ENCODE peak calls at places on chromosomes 3 and 15, in four cellular contexts. B is H9, G is mesenchymal stem cell, E is PC-3. S is an unnamed sample.

GRCh38 chr15:62110000-62110851 is 43.4 kb downstream of the C2CD4A start:
- DNase-seq in G (peak), B (no peak), E (peak), S (peak)

GRCh38 chr15:100703032-100703578 is 100.7 kb downstream of the ASB7 start:
- DNase-seq in E (peak), B (no peak), G (peak), S (peak)

GRCh38 chr15:51022206-51022605 is 72.5 kb downstream of the TNFAIP8L3 start:
- DNase-seq in B (no peak), E (no peak), G (no peak), S (no peak)

GRCh38 chr3:194201953-194202666 is 66.2 kb downstream of the HES1 start:
- DNase-seq in E (no peak), G (no peak), B (no peak), S (peak)

GRCh38 chr3:66588340-66588847 is 87.6 kb upstream of the LRIG1 start:
- DNase-seq in B (no peak), E (peak), G (peak), S (no peak)

GRCh38 chr3:50297896-50298725 is 1.1 kb downstream of the HYAL3 start:
- DNase-seq in B (no peak), E (no peak), G (peak), S (peak)

GRCh38 chr3:136624894-136625815 is 127.0 kb downstream of the STAG1 start:
- DNase-seq in B (no peak), G (no peak), E (peak), S (no peak)

GRCh38 chr3:197298858-197299854 is 744 bp upstream of the DLG1 start:
- DNase-seq in B (peak), G (peak), E (peak), S (peak)

GRCh38 chr3:40267940-40268707 is 41.4 kb upstream of the EIF1B start:
- DNase-seq in E (no peak), G (no peak), B (no peak), S (no peak)

GRCh38 chr3:33004205-33004604 is 52.8 kb downstream of the CCR4 start:
- DNase-seq in B (no peak), G (no peak), E (no peak), S (no peak)

GRCh38 chr3:69006083-69006482 is 7.4 kb downstream of the EOGT start:
- DNase-seq in B (no peak), G (no peak), E (no peak), S (no peak)

GRCh38 chr15:45425135-45425534 is 46.8 kb upstream of the GATM start:
- DNase-seq in B (no peak), G (peak), E (peak), S (no peak)

GRCh38 chr15:39692464-39693327 is 89.9 kb downstream of the FSIP1 start:
- DNase-seq in B (peak), G (no peak), E (no peak), S (no peak)

GRCh38 chr3:141280086-141280485 is 48.5 kb downstream of the PXYLP1 start:
- DNase-seq in B (no peak), E (no peak), G (peak), S (no peak)

GRCh38 chr3:36192901-36193300 is 187.4 kb upstream of the STAC start:
- DNase-seq in G (no peak), E (no peak), B (no peak), S (no peak)

GRCh38 chr3:65146149-65146548 is 458.3 kb upstream of the ADAMTS9 start:
- DNase-seq in G (peak), B (peak), E (peak), S (no peak)

GRCh38 chr3:51568041-51568440 is 29.5 kb downstream of the RAD54L2 start:
- DNase-seq in E (no peak), G (no peak), B (no peak), S (no peak)

GRCh38 chr3:134355416-134355815 is 18.8 kb downstream of the AMOTL2 start:
- DNase-seq in B (no peak), E (no peak), G (no peak), S (peak)

GRCh38 chr15:86591994-86592746 is 512.5 kb downstream of the AGBL1 start:
- DNase-seq in E (no peak), G (no peak), B (no peak), S (no peak)

GRCh38 chr3:196193037-196193737 is 18.0 kb downstream of the ZDHHC19 start:
- DNase-seq in B (no peak), E (no peak), G (no peak), S (peak)

GRCh38 chr3:194198938-194199337 is 63.0 kb downstream of the HES1 start:
- DNase-seq in E (no peak), B (no peak), G (no peak), S (peak)

GRCh38 chr15:69668963-69669362 is 216.3 kb downstream of the RPLP1 start:
- DNase-seq in B (no peak), E (no peak), G (no peak), S (no peak)

GRCh38 chr3:102000620-102001209 is 151.4 kb downstream of the NFKBIZ start:
- DNase-seq in G (no peak), E (peak), B (no peak), S (no peak)

GRCh38 chr15:88331291-88331690 is 74.8 kb upstream of the NTRK3 start:
- DNase-seq in B (peak), G (no peak), E (peak), S (peak)

GRCh38 chr15:101068961-101069734 is 150.0 kb downstream of the LRRK1 start:
- DNase-seq in B (peak), E (no peak), G (peak), S (peak)

GRCh38 chr3:99918720-99919119 is 101.1 kb downstream of the CMSS1 start:
- DNase-seq in E (no peak), B (no peak), G (no peak), S (no peak)

GRCh38 chr3:132210476-132211346 is 106.5 kb upstream of the ACP3 start:
- DNase-seq in E (peak), G (no peak), B (peak), S (no peak)

GRCh38 chr3:160018959-160019358 is 30.3 kb downstream of the IL12A start:
- DNase-seq in E (no peak), B (no peak), G (no peak), S (no peak)
- H2AFZ ChIP-seq in E (no peak), B (no peak), G (no peak), S (no peak)

DNA sequence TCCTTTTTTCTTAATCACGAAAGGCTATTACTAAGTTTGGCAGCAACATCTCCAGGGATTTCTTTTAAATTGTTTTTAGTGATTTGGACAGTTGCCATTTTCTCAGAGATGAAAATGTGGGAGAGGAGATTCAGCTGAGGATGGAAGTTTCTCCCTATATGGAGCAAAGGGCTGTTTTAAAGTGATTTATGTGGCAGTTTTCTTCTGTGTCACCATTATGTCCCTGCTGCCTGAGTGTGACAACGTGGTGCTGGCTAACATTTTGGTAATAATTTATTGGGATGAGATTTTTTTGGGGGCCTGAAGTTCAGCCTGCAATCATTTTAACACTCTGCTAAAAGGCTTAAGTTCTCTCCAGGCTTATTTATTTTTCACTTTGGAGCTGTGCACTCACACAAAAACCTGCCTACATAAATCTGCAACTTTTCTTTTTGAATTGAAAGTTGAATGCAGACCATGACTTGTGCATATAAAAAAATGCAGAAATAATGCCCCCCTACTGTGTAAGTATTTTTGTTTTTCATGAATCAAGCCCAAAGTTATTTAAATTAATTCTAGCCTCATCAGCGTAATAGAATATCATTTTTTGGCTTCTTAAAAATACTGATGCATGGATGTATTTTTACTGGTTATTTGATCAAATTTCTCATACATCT is 210.9 kb downstream of the ZIC1 start:
- DNase-seq in E (no peak), B (no peak), G (no peak), S (no peak)
- H2AFZ ChIP-seq in E (no peak), B (no peak), G (no peak), S (no peak)

GRCh38 chr15:25683911-25684310 is 179.2 kb downstream of the ATP10A start:
- DNase-seq in E (no peak), B (no peak), G (no peak), S (peak)

GRCh38 chr15:25685216-25685569 is 177.9 kb downstream of the ATP10A start:
- DNase-seq in G (no peak), E (no peak), B (no peak), S (no peak)

GRCh38 chr15:25682349-25682748 is 180.8 kb downstream of the ATP10A start:
- DNase-seq in G (no peak), E (no peak), B (no peak), S (no peak)

GRCh38 chr15:25683415-25683814 is 179.7 kb downstream of the ATP10A start:
- DNase-seq in E (no peak), G (no peak), B (no peak), S (no peak)

DNA sequence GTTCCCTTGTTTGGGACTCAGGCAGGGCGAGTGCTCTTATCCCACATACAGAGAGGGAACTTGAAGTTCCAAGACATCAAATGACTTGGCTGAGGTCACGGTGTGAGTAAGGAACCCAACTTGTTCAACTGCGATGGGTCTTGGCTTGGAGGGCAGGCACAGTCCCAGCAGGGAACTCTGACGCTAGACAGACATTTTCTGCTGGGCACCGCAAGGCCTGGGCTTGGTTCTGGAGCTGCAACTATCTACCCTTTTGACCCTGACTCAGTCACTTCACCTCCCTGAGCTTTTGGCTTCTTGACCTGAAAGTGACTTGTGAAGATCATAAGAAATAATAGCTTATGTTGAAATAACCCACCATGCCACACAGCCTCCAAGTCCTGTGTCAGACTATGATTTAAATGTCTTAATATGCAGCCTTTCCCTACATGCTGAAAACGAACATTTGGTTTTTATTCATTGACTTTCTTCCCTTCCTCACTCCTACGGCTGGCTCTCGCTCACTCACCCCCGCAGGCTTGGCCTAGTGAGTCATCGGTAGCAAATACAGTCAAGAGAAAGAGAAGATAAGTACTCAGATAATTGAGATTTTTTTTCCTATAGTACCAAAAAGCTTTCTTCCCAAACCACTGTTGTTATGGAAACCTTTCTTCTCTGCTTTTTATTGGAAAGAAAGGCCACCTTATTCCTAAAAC is 178.5 kb downstream of the ATP10A start:
- DNase-seq in E (peak), G (no peak), B (no peak), S (peak)
- H2AFZ ChIP-seq in E (no peak), G (no peak), B (no peak), S (no peak)

GRCh38 chr15:70792171-70792573 is 28.8 kb upstream of the UACA start:
- DNase-seq in B (no peak), E (peak), G (peak), S (no peak)

GRCh38 chr15:70795311-70795665 is 31.9 kb upstream of the UACA start:
- DNase-seq in E (peak), B (no peak), G (peak), S (peak)

GRCh38 chr15:70791248-70791647 is 27.9 kb upstream of the UACA start:
- DNase-seq in G (no peak), E (no peak), B (no peak), S (no peak)

GRCh38 chr15:70794596-70795310 is 31.4 kb upstream of the UACA start:
- DNase-seq in G (peak), E (no peak), B (no peak), S (peak)

DNA sequence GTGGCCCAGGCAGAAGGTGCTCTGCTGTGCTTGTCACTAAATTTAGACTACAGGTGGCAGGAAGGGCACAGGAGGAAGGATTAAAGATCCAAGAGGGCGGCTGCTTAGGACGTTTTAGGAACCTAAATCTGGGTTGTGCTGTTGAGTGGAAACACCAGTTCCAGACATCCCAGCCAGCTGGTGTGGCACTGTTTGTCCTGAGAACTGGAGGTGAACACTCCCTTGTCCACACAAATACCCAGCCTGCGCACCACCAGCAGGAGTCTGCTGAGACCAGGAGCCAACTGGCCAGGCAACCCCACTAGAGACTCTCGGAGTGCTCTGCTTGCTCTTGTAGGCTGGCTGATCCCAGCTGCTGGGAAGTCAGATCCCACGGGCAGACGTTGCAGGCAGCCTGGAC is 30.3 kb upstream of the UACA start:
- DNase-seq in E (no peak), G (peak), B (no peak), S (no peak)
- H2AFZ ChIP-seq in E (no peak), G (no peak), B (no peak), S (no peak)

GRCh38 chr15:64865998-64866520 is 24.3 kb downstream of the PLEKHO2 start:
- DNase-seq in G (peak), B (peak), E (no peak), S (peak)
- H2AFZ ChIP-seq in G (no peak), B (no peak), E (no peak), S (no peak)

GRCh38 chr3:144341461-144341860 is 369.8 kb downstream of the DIPK2A start:
- DNase-seq in B (no peak), E (no peak), G (no peak), S (no peak)
- H2AFZ ChIP-seq in B (no peak), E (no peak), G (no peak), S (no peak)

GRCh38 chr15:90376789-90377188 is 11.3 kb upstream of the IQGAP1 start:
- DNase-seq in B (no peak), E (no peak), G (no peak), S (no peak)
- H2AFZ ChIP-seq in B (no peak), E (no peak), G (no peak), S (no peak)

GRCh38 chr3:25818335-25818734 is 28.4 kb downstream of the OXSM start:
- DNase-seq in E (no peak), G (no peak), B (no peak), S (no peak)

GRCh38 chr3:25820816-25821486 is 31.1 kb downstream of the OXSM start:
- DNase-seq in G (no peak), B (no peak), E (no peak), S (no peak)

GRCh38 chr3:25823314-25823713 is 33.4 kb downstream of the OXSM start:
- DNase-seq in G (no peak), E (no peak), B (no peak), S (no peak)

GRCh38 chr3:25820372-25820771 is 30.5 kb downstream of the OXSM start:
- DNase-seq in E (peak), G (peak), B (peak), S (peak)

GRCh38 chr3:25821746-25822573 is 32.1 kb downstream of the OXSM start:
- DNase-seq in B (no peak), G (no peak), E (no peak), S (no peak)
- H2AFZ ChIP-seq in B (no peak), G (no peak), E (no peak), S (no peak)

S was measured in osteoblast.